ENCODE peak calls at places on chromosomes 13 and 19, in nine cellular contexts. One of them, this sample, is unnamed.

GRCh38 chr13:20221772-20222171 is 10.3 kb downstream of the GJB6 start:
- DNase-seq in PC-3: no peak
- DNase-seq in GM23248: peak
- DNase-seq in MM.1S: no peak
- DNase-seq in SK-N-SH: no peak
- DNase-seq in GM23338: no peak
- DNase-seq in HCT116: no peak
- DNase-seq in OCI-LY7: no peak
- DNase-seq in neural progenitor cell: no peak
- DNase-seq in this sample: no peak

GRCh38 chr13:49859568-49859967 is 67.1 kb upstream of the KPNA3 start:
- DNase-seq in PC-3: peak
- DNase-seq in neural progenitor cell: no peak
- DNase-seq in SK-N-SH: no peak
- DNase-seq in HCT116: peak
- DNase-seq in GM23338: no peak
- DNase-seq in MM.1S: no peak
- DNase-seq in OCI-LY7: no peak
- DNase-seq in GM23248: peak
- DNase-seq in this sample: peak

GRCh38 chr13:104779311-104779710 is 1713.1 kb upstream of the SLC10A2 start:
- DNase-seq in GM23248: peak
- DNase-seq in OCI-LY7: no peak
- DNase-seq in SK-N-SH: no peak
- DNase-seq in GM23338: peak
- DNase-seq in HCT116: no peak
- DNase-seq in PC-3: peak
- DNase-seq in neural progenitor cell: peak
- DNase-seq in MM.1S: no peak
- DNase-seq in this sample: no peak

GRCh38 chr19:51296331-51297093 is 14.9 kb upstream of the IGLON5 start:
- DNase-seq in SK-N-SH: peak
- DNase-seq in OCI-LY7: no peak
- DNase-seq in MM.1S: no peak
- DNase-seq in PC-3: peak
- DNase-seq in HCT116: no peak
- DNase-seq in neural progenitor cell: peak
- DNase-seq in GM23338: peak
- DNase-seq in GM23248: no peak
- DNase-seq in this sample: no peak

GRCh38 chr13:24680258-24680920 is at the start of gene ATP12A:
- DNase-seq in SK-N-SH: peak
- DNase-seq in GM23248: peak
- DNase-seq in MM.1S: peak
- DNase-seq in GM23338: peak
- DNase-seq in OCI-LY7: no peak
- DNase-seq in PC-3: no peak
- DNase-seq in neural progenitor cell: peak
- DNase-seq in HCT116: no peak
- DNase-seq in this sample: peak

GRCh38 chr13:77118134-77118533 is 91.2 kb upstream of the FBXL3 start:
- DNase-seq in GM23248: no peak
- DNase-seq in OCI-LY7: no peak
- DNase-seq in MM.1S: no peak
- DNase-seq in SK-N-SH: no peak
- DNase-seq in PC-3: no peak
- DNase-seq in neural progenitor cell: no peak
- DNase-seq in GM23338: peak
- DNase-seq in HCT116: no peak
- DNase-seq in this sample: no peak

GRCh38 chr13:46143239-46143701 is 38.4 kb upstream of the CPB2 start:
- DNase-seq in MM.1S: no peak
- DNase-seq in PC-3: peak
- DNase-seq in OCI-LY7: no peak
- DNase-seq in neural progenitor cell: no peak
- DNase-seq in GM23338: no peak
- DNase-seq in GM23248: no peak
- DNase-seq in HCT116: no peak
- DNase-seq in SK-N-SH: no peak
- DNase-seq in this sample: peak

GRCh38 chr13:73599232-73600128 is 534.7 kb downstream of the KLF12 start:
- DNase-seq in PC-3: peak
- DNase-seq in MM.1S: no peak
- DNase-seq in OCI-LY7: no peak
- DNase-seq in GM23248: no peak
- DNase-seq in neural progenitor cell: no peak
- DNase-seq in GM23338: no peak
- DNase-seq in HCT116: no peak
- DNase-seq in SK-N-SH: no peak
- DNase-seq in this sample: no peak

GRCh38 chr13:83620535-83621220 is 261.6 kb downstream of the SLITRK1 start:
- DNase-seq in neural progenitor cell: no peak
- DNase-seq in GM23248: peak
- DNase-seq in GM23338: no peak
- DNase-seq in HCT116: peak
- DNase-seq in PC-3: peak
- DNase-seq in SK-N-SH: no peak
- DNase-seq in OCI-LY7: no peak
- DNase-seq in MM.1S: no peak
- DNase-seq in this sample: no peak

GRCh38 chr19:44812142-44812718 is 3.3 kb downstream of the BCAM start:
- DNase-seq in OCI-LY7: no peak
- DNase-seq in GM23248: no peak
- DNase-seq in MM.1S: no peak
- DNase-seq in HCT116: no peak
- DNase-seq in GM23338: no peak
- DNase-seq in neural progenitor cell: no peak
- DNase-seq in SK-N-SH: no peak
- DNase-seq in PC-3: no peak
- DNase-seq in this sample: no peak

GRCh38 chr13:32116210-32116609 is 84.6 kb downstream of the FRY start:
- DNase-seq in HCT116: no peak
- DNase-seq in GM23248: no peak
- DNase-seq in SK-N-SH: no peak
- DNase-seq in PC-3: no peak
- DNase-seq in GM23338: no peak
- DNase-seq in neural progenitor cell: no peak
- DNase-seq in MM.1S: no peak
- DNase-seq in OCI-LY7: no peak
- DNase-seq in this sample: no peak

DNA sequence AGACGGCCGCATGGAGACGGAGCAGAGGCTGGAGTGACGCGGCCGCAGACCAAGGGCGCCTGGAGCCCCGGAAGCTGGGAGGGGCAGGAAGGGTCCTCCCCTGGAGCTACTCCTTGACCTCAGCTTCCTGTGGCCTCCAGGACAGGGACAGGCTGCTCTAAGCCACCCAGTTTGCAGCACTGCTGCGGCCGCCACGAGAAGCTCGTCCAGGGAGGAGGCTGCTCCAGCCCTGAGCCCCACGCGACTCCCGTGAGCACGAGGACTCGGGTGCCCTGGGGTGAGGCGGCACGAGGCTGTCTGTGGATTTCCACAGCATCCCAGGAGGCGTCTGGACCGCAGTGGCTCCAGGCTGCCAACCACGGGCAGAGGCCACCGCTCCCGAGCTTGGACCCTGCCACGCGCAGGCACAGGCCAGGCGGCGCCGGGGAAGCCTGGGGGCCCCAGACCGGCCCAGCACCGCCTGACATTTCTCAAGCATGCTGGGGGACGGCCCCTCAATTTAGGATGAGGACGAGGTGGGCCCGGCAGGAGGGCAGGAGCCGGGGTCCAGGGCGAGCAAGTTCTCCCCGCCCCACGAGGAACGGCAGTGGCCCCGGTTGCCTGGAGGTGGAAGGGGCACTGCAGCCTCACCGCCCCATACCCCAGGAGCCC is 10.7 kb downstream of the SBNO2 start:
- DNase-seq in MM.1S: no peak
- DNase-seq in GM23248: no peak
- DNase-seq in GM23338: no peak
- DNase-seq in PC-3: no peak
- DNase-seq in SK-N-SH: no peak
- DNase-seq in HCT116: no peak
- DNase-seq in OCI-LY7: no peak
- DNase-seq in neural progenitor cell: no peak
- DNase-seq in this sample: no peak
- H3K4me3 ChIP-seq in MM.1S: no peak
- H3K4me3 ChIP-seq in GM23248: no peak
- H3K4me3 ChIP-seq in GM23338: no peak
- H3K4me3 ChIP-seq in PC-3: no peak
- H3K4me3 ChIP-seq in SK-N-SH: no peak
- H3K4me3 ChIP-seq in HCT116: no peak
- H3K4me3 ChIP-seq in OCI-LY7: no peak
- H3K4me3 ChIP-seq in neural progenitor cell: no peak
- H3K4me3 ChIP-seq in this sample: no peak

GRCh38 chr13:98481511-98481951 is 95.4 kb downstream of the STK24 start:
- DNase-seq in MM.1S: no peak
- DNase-seq in neural progenitor cell: no peak
- DNase-seq in SK-N-SH: no peak
- DNase-seq in PC-3: no peak
- DNase-seq in OCI-LY7: no peak
- DNase-seq in GM23338: no peak
- DNase-seq in HCT116: no peak
- DNase-seq in GM23248: no peak
- DNase-seq in this sample: no peak
- H3K27ac ChIP-seq in MM.1S: no peak
- H3K27ac ChIP-seq in neural progenitor cell: no peak
- H3K27ac ChIP-seq in SK-N-SH: no peak
- H3K27ac ChIP-seq in PC-3: no peak
- H3K27ac ChIP-seq in OCI-LY7: no peak
- H3K27ac ChIP-seq in GM23338: peak
- H3K27ac ChIP-seq in HCT116: no peak
- H3K27ac ChIP-seq in GM23248: no peak
- H3K27ac ChIP-seq in this sample: peak

GRCh38 chr19:38394488-38394887 is 6.0 kb downstream of the SPRED3 start:
- DNase-seq in GM23338: peak
- DNase-seq in OCI-LY7: peak
- DNase-seq in SK-N-SH: no peak
- DNase-seq in HCT116: no peak
- DNase-seq in neural progenitor cell: peak
- DNase-seq in GM23248: peak
- DNase-seq in PC-3: no peak
- DNase-seq in MM.1S: no peak
- DNase-seq in this sample: peak
- TF ChIP-seq EZH2phosphoT487 in GM23338: no peak
- TF ChIP-seq EZH2phosphoT487 in OCI-LY7: no peak
- TF ChIP-seq EZH2phosphoT487 in SK-N-SH: no peak
- TF ChIP-seq EZH2phosphoT487 in HCT116: no peak
- TF ChIP-seq EZH2phosphoT487 in neural progenitor cell: no peak
- TF ChIP-seq EZH2phosphoT487 in GM23248: no peak
- TF ChIP-seq EZH2phosphoT487 in PC-3: no peak
- TF ChIP-seq EZH2phosphoT487 in MM.1S: no peak
- TF ChIP-seq EZH2phosphoT487 in this sample: no peak

DNA sequence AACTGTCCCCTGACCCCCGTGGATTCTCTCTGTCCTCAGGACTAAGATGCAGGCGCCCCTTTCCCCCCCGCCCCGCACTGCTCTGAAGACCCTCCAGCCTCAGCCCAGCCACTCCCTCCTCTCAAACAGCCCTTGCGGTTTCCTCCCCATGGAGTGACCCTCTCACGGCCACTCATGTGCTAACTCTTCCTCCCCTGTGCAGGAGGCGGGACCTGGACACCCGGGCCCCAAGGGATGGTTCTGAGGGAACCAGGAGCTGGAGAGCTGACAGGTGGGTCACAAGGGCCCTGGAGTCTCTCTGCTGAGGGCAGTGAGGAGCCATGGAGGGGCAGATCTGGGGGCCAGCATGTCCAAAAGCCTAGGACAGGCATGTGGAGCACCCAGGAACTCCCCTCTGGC is 1.9 kb downstream of the ISOC2 start:
- DNase-seq in SK-N-SH: no peak
- DNase-seq in MM.1S: no peak
- DNase-seq in HCT116: no peak
- DNase-seq in GM23338: no peak
- DNase-seq in PC-3: no peak
- DNase-seq in neural progenitor cell: no peak
- DNase-seq in OCI-LY7: no peak
- DNase-seq in GM23248: no peak
- DNase-seq in this sample: no peak
- H3K4me3 ChIP-seq in SK-N-SH: peak
- H3K4me3 ChIP-seq in MM.1S: no peak
- H3K4me3 ChIP-seq in HCT116: no peak
- H3K4me3 ChIP-seq in GM23338: peak
- H3K4me3 ChIP-seq in PC-3: no peak
- H3K4me3 ChIP-seq in neural progenitor cell: no peak
- H3K4me3 ChIP-seq in OCI-LY7: no peak
- H3K4me3 ChIP-seq in GM23248: no peak
- H3K4me3 ChIP-seq in this sample: no peak

GRCh38 chr13:106709509-106709908 is 141.6 kb upstream of the ARGLU1 start:
- DNase-seq in PC-3: no peak
- DNase-seq in neural progenitor cell: no peak
- DNase-seq in HCT116: no peak
- DNase-seq in MM.1S: no peak
- DNase-seq in GM23248: no peak
- DNase-seq in GM23338: no peak
- DNase-seq in SK-N-SH: no peak
- DNase-seq in OCI-LY7: no peak
- DNase-seq in this sample: no peak

GRCh38 chr13:106710267-106710666 is 142.3 kb upstream of the ARGLU1 start:
- DNase-seq in OCI-LY7: no peak
- DNase-seq in MM.1S: no peak
- DNase-seq in GM23338: no peak
- DNase-seq in HCT116: no peak
- DNase-seq in SK-N-SH: no peak
- DNase-seq in GM23248: no peak
- DNase-seq in PC-3: no peak
- DNase-seq in neural progenitor cell: no peak
- DNase-seq in this sample: no peak

GRCh38 chr13:106714271-106714670 is 146.3 kb upstream of the ARGLU1 start:
- DNase-seq in PC-3: no peak
- DNase-seq in GM23338: no peak
- DNase-seq in neural progenitor cell: no peak
- DNase-seq in MM.1S: no peak
- DNase-seq in GM23248: no peak
- DNase-seq in SK-N-SH: no peak
- DNase-seq in HCT116: no peak
- DNase-seq in OCI-LY7: no peak
- DNase-seq in this sample: no peak
- H3K27ac ChIP-seq in PC-3: no peak
- H3K27ac ChIP-seq in GM23338: no peak
- H3K27ac ChIP-seq in neural progenitor cell: no peak
- H3K27ac ChIP-seq in MM.1S: no peak
- H3K27ac ChIP-seq in GM23248: no peak
- H3K27ac ChIP-seq in SK-N-SH: no peak
- H3K27ac ChIP-seq in HCT116: no peak
- H3K27ac ChIP-seq in OCI-LY7: no peak
- H3K27ac ChIP-seq in this sample: no peak

DNA sequence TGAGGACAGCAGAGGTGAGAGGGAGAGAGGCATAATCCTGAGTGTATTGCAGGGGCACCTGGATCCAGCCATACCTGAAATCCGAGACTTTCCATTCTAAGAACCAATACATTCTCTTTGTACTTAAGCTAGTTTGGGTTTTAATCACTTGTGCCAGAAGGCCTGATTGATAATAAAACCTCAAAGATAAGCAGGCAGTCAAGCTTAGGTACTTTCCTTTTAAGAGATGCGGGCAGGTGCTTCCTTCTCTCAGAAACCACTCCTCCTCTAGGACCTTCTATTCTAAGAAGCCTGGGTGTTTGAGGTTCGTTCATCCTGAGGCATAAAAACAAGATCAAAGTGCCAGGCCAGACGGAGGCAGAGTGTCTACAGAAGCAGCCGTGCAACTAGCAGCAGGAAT is 22.2 kb downstream of the FAM187B start:
- DNase-seq in SK-N-SH: no peak
- DNase-seq in PC-3: no peak
- DNase-seq in MM.1S: peak
- DNase-seq in OCI-LY7: peak
- DNase-seq in neural progenitor cell: no peak
- DNase-seq in GM23338: no peak
- DNase-seq in GM23248: no peak
- DNase-seq in HCT116: no peak
- DNase-seq in this sample: no peak
- TF ChIP-seq EZH2phosphoT487 in SK-N-SH: no peak
- TF ChIP-seq EZH2phosphoT487 in PC-3: no peak
- TF ChIP-seq EZH2phosphoT487 in MM.1S: no peak
- TF ChIP-seq EZH2phosphoT487 in OCI-LY7: no peak
- TF ChIP-seq EZH2phosphoT487 in neural progenitor cell: no peak
- TF ChIP-seq EZH2phosphoT487 in GM23338: no peak
- TF ChIP-seq EZH2phosphoT487 in GM23248: no peak
- TF ChIP-seq EZH2phosphoT487 in HCT116: no peak
- TF ChIP-seq EZH2phosphoT487 in this sample: no peak